ENCODE peak calls at places on chromosomes 11 and 22, in four cellular contexts. Q is lower lobe of right lung, L is A549, W is uterus. O is an unnamed sample.

GRCh38 chr11:2444301-2445106 is at the start of the genes KCNQ1 and TRPM5:
- DNase-seq in L (peak), Q (peak), W (no peak), O (peak)

GRCh38 chr11:116731821-116732739 is 40.7 kb downstream of the BUD13 start:
- DNase-seq in W (no peak), Q (no peak), L (no peak), O (no peak)

GRCh38 chr11:118437736-118438125 is 1.4 kb downstream of the KMT2A start:
- DNase-seq in L (no peak), W (peak), Q (no peak), O (peak)

GRCh38 chr22:37675930-37676571 is 615 bp downstream of the LGALS1 start:
- DNase-seq in L (no peak), W (peak), Q (peak), O (no peak)

GRCh38 chr11:63592975-63593395 is 21.2 kb downstream of the PLAAT3 start:
- DNase-seq in Q (no peak), W (no peak), L (peak), O (no peak)

GRCh38 chr11:8081591-8082021 is 595 bp downstream of the TUB start:
- DNase-seq in L (no peak), Q (no peak), W (no peak), O (peak)

GRCh38 chr22:39433476-39434242 is 23.2 kb upstream of the MGAT3 start:
- DNase-seq in Q (no peak), L (no peak), W (no peak), O (no peak)

GRCh38 chr11:69702239-69702668 is 1.6 kb downstream of the FGF19 start:
- DNase-seq in L (no peak), W (no peak), Q (no peak), O (no peak)

GRCh38 chr11:101686514-101686913 is 102.7 kb upstream of the TRPC6 start:
- DNase-seq in Q (no peak), L (peak), W (no peak), O (no peak)

GRCh38 chr11:76510060-76511047 is 65.5 kb downstream of the EMSY start:
- DNase-seq in Q (no peak), L (no peak), W (no peak), O (no peak)

GRCh38 chr11:4466168-4466891 is 16.1 kb upstream of the OR52K1 start:
- DNase-seq in W (no peak), L (no peak), Q (no peak), O (no peak)

GRCh38 chr22:17579535-17579981 is 16.3 kb downstream of the SLC25A18 start:
- DNase-seq in W (no peak), L (no peak), Q (no peak), O (no peak)

GRCh38 chr11:121626507-121626875 is 173.7 kb upstream of the SORL1-AS1 start:
- DNase-seq in Q (no peak), L (no peak), W (no peak), O (no peak)

GRCh38 chr11:119055901-119056300 is 1.1 kb downstream of the HYOU1 start:
- DNase-seq in L (peak), Q (no peak), W (no peak), O (no peak)

GRCh38 chr11:67312187-67313021 is 9.1 kb downstream of the SSH3 start:
- DNase-seq in Q (peak), L (no peak), W (no peak), O (peak)

GRCh38 chr11:133904818-133905515 is 51.8 kb downstream of the IGSF9B start:
- DNase-seq in Q (peak), W (no peak), L (no peak), O (no peak)

GRCh38 chr22:17213976-17214375 is 5.3 kb downstream of the ADA2 start:
- DNase-seq in Q (peak), L (no peak), W (peak), O (no peak)

GRCh38 chr11:62088331-62088933 is 35.4 kb upstream of the INCENP start:
- DNase-seq in L (no peak), Q (no peak), W (no peak), O (no peak)

GRCh38 chr11:119352857-119353260 is 6.4 kb upstream of the MFRP start:
- DNase-seq in W (peak), L (no peak), Q (no peak), O (no peak)

GRCh38 chr11:34680918-34681554 is 60.1 kb downstream of the EHF start:
- DNase-seq in W (no peak), L (peak), Q (no peak), O (no peak)

GRCh38 chr11:72352859-72353551 is 81.3 kb downstream of the CLPB start:
- DNase-seq in W (peak), L (no peak), Q (no peak), O (no peak)

GRCh38 chr11:128620306-128621175 is 33.2 kb upstream of the ETS1 start:
- DNase-seq in Q (no peak), W (no peak), L (no peak), O (no peak)

GRCh38 chr11:46499821-46500220 is 94.0 kb downstream of the AMBRA1 start:
- DNase-seq in W (no peak), Q (no peak), L (no peak), O (no peak)

GRCh38 chr11:122834065-122834464 is 4.2 kb upstream of the CRTAM start:
- DNase-seq in Q (no peak), W (no peak), L (no peak), O (no peak)

GRCh38 chr11:68337399-68337835 is 25.0 kb downstream of the LRP5 start:
- DNase-seq in Q (peak), W (no peak), L (no peak), O (no peak)

GRCh38 chr22:42490244-42490832 is 29.3 kb downstream of the RRP7A start:
- DNase-seq in L (no peak), W (no peak), Q (no peak), O (no peak)

GRCh38 chr11:115581871-115582639 is 77.8 kb upstream of the CADM1 start:
- DNase-seq in Q (no peak), W (no peak), L (no peak), O (no peak)

GRCh38 chr11:23206736-23207336 is 346.6 kb upstream of the CCDC179 start:
- DNase-seq in L (no peak), Q (no peak), W (no peak), O (no peak)

GRCh38 chr11:58530236-58530635 is 22.3 kb upstream of the OR5B21 start:
- DNase-seq in L (no peak), W (no peak), Q (no peak), O (peak)

GRCh38 chr11:125064070-125064469 is 965 bp downstream of the SLC37A2 start:
- DNase-seq in W (no peak), L (no peak), Q (no peak), O (no peak)

DNA sequence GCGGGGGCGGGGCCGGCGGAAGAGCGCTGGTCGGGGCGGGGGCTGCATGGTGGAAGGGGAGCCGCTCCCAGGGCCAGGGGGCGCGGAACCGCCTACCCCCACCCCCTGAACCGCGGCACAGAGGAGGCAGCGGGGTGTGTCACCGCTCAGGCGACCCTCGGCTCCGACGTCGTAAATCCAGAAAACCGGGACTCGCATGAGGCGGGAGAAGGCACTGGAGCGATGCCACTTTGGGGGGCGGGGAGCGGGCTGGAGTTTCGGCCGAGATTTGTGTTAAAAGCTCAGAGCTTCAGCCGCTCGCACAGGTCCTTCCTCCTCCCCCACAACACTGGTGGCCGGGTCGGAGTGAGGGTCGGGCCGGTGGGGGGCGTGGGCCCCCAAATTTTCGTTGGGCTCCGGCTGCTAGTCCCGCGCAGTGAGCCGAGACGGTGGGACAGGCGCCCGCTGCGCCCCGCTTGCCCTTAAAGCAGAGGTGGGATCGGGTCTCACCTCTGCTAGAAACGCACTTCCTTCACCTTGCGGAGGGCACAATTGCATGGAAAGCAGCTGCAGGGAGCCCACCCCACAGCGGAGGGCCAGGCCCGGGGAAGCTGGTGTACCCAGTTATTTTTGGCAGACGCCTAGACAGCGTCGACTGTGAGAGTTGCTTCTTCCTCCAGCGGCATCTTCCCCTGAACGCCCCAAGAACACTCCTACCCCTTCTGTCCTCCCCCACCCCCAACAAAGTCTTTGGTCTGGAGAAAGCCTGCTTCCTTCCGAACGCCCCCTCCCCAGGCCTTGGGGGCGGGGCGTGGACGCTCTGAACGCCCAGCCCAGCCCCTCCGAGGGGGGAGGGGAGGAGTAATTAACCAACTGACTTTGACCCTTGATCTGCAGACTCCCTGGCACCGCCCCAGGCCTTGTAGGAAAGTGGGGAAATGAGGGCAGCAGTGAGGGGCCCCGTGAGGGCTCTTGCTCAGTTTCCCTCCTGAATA is 1.1 kb downstream of the OVOL1 start:
- DNase-seq in W (no peak), Q (no peak), L (no peak), O (no peak)
- H3K4me3 ChIP-seq in W (no peak), Q (peak), L (peak), O (no peak)

GRCh38 chr11:9206496-9206895 is 58.7 kb downstream of the DENND5A start:
- DNase-seq in W (no peak), L (no peak), Q (no peak), O (no peak)
- H3K27ac ChIP-seq in W (no peak), L (no peak), Q (no peak), O (no peak)

GRCh38 chr11:60360621-60361020 is 17.7 kb upstream of the MS4A7 start:
- DNase-seq in W (no peak), Q (no peak), L (no peak), O (no peak)
- H3K4me3 ChIP-seq in W (no peak), Q (no peak), L (no peak), O (no peak)

DNA sequence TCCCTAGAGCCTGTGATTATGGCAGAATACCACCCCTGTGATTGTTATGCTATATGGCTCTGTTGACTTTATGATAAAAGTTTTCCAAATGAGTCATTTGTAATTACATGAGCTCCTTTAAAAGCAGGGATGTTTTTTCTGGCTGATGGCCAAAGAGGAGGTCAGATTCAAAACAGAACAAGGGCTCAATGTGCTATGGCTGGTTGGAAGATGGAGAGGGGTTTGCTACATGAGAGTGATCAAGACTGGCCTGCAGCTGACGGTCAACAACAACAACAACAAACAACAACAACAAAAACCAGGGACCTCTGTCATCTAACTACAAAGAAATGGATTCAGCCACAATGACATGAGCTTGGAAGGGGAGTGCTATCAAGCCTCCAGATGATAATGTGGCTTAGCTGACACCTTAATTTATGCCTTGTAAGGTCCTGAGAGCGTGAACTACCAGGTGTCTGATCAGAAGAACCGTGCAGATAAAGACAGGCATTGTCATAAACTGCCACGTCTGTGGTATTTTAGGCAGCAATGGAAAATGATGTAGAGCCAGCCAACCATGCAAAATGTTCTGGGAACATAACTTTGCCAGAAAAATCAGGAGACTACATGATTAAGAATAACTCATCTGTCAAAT is 47.2 kb downstream of the PIWIL3 start:
- DNase-seq in L (peak), W (peak), Q (no peak), O (no peak)
- H3K27ac ChIP-seq in L (no peak), W (no peak), Q (no peak), O (no peak)

DNA sequence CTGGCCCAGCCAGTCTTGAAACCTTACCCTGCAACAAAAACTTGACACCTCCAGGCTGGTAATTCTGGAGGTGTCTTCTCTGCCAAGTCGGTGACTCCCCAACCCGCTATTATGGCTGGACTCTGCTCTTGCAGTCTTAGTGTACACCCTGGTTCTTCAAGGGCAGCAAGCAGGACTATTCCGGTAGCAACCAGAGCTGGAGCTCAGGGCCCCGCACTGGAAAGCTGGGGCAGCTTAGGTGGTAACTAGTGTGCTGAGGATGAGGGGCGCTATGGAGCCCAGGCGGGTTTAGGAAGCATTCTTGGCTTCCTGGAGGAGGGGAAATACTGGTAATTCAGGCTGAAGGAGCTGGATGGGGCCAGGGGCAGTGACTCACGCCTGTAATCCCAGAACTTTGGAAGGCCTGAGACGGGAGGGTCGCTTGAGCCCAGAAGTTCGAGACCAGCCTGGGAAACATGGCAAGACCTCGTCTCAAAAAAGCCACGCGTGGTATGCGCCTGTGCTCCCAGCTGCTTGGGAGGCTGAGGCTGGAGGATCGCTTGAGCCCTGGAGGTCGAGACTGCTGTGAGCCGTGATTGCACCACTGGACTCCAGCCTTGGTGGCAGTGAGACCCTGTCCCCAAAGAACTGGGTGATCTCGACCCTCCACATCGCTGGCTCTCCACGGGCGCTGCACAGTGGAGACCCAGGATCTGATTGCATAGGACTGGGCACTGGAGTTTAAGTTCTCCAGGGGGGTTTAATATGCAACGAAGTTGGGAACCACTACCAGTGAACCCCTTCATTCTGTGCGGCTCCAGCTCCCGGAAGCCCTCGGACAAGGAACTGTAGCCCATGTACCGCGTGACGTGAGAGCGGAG is 10.6 kb upstream of the AIFM3 start:
- DNase-seq in W (no peak), L (peak), Q (no peak), O (no peak)
- H3K4me3 ChIP-seq in W (peak), L (peak), Q (peak), O (no peak)

GRCh38 chr22:24144471-24145115 is 36.7 kb upstream of the SUSD2 start:
- DNase-seq in W (no peak), L (no peak), Q (no peak), O (no peak)

GRCh38 chr22:24146791-24147353 is 34.4 kb upstream of the SUSD2 start:
- DNase-seq in Q (no peak), W (peak), L (no peak), O (no peak)

GRCh38 chr22:24145446-24146189 is 35.7 kb upstream of the SUSD2 start:
- DNase-seq in L (no peak), W (peak), Q (no peak), O (no peak)

GRCh38 chr22:24147666-24148065 is 33.6 kb upstream of the SUSD2 start:
- DNase-seq in Q (no peak), W (no peak), L (no peak), O (no peak)

DNA sequence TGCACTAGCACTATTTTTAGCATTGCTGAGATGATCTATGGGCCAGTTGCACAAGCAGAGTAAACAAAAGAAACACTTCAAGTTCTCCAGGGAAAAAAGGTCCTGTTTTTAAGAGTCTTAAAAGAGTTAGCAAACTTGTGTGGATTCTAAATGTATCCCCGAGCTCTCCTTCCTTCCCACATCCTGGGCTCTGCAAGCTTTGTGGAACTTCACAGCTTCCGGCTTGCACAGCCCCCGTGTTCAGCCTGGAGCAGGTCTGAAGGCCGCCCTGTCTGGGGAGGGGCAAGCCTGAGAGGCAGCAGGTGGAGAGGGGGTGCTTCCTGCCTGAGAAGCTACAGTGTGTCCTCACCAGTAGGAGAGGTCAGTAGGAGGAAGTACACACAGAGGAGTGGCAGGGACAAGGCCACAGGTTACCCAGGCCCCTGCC is 35.1 kb upstream of the SUSD2 start:
- DNase-seq in L (peak), W (peak), Q (peak), O (peak)
- H3K27ac ChIP-seq in L (peak), W (peak), Q (peak), O (peak)

GRCh38 chr11:6979365-6979764 is 40.8 kb downstream of the ZNF214 start:
- DNase-seq in W (no peak), L (no peak), Q (no peak), O (no peak)
- H3K4me3 ChIP-seq in W (no peak), L (no peak), Q (no peak), O (no peak)

DNA sequence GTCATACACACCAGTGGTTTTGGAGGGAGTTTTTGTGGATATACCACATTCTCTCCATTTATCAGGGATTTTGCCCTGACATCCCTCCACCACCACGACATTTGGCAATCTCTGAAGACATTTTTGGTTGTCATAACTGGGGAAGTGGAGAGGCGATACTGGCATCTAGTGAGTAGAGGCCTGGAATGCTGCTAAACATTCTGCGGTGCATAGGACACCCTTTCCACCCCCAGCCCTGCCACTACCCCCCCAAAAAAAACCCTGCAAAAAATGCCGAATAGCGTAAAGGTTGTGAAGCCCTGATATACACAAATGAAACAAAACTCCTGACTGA is 560 bp upstream of the TPST2 start:
- DNase-seq in Q (no peak), W (no peak), L (no peak), O (no peak)
- H3K27ac ChIP-seq in Q (peak), W (peak), L (peak), O (peak)

GRCh38 chr11:10735532-10736465 is 15.2 kb upstream of the CTR9 start:
- DNase-seq in W (peak), L (peak), Q (peak), O (peak)
- H3K4me3 ChIP-seq in W (no peak), L (peak), Q (peak), O (no peak)

O was measured in CD8-positive, alpha-beta memory T cell.